ENCODE peak calls at places on chromosome 2, in six cellular contexts. One of them, this sample, is unnamed.

GRCh38 chr2:36137612-36138011 is 218.0 kb upstream of the CRIM1 start:
- DNase-seq in hippocampal formation: no peak
- DNase-seq in activated CD8-positive, alpha-beta T cell treated with anti-CD3 and anti-CD28 coated beads, Interleukin-2, amount 10 ng/mL, durations not matched to agents 7 days and 5 days: peak
- DNase-seq in ACHN: no peak
- DNase-seq in stimulated activated CD8-positive, alpha-beta memory T cell treated with anti-CD3 and anti-CD28 coated beads, Interleukin-4, amount 100 ng/mL, for 24 hours: no peak
- DNase-seq in heart right ventricle: no peak
- DNase-seq in this sample: no peak

GRCh38 chr2:179218848-179219594 is 45.6 kb downstream of the SESTD1 start:
- DNase-seq in hippocampal formation: peak
- DNase-seq in activated CD8-positive, alpha-beta T cell treated with anti-CD3 and anti-CD28 coated beads, Interleukin-2, amount 10 ng/mL, durations not matched to agents 7 days and 5 days: peak
- DNase-seq in ACHN: peak
- DNase-seq in stimulated activated CD8-positive, alpha-beta memory T cell treated with anti-CD3 and anti-CD28 coated beads, Interleukin-4, amount 100 ng/mL, for 24 hours: peak
- DNase-seq in heart right ventricle: peak
- DNase-seq in this sample: no peak

GRCh38 chr2:25473131-25473530 is 131.4 kb upstream of the DNMT3A start:
- DNase-seq in hippocampal formation: no peak
- DNase-seq in activated CD8-positive, alpha-beta T cell treated with anti-CD3 and anti-CD28 coated beads, Interleukin-2, amount 10 ng/mL, durations not matched to agents 7 days and 5 days: no peak
- DNase-seq in ACHN: no peak
- DNase-seq in stimulated activated CD8-positive, alpha-beta memory T cell treated with anti-CD3 and anti-CD28 coated beads, Interleukin-4, amount 100 ng/mL, for 24 hours: no peak
- DNase-seq in heart right ventricle: no peak
- DNase-seq in this sample: no peak

GRCh38 chr2:177724398-177725287 is 332.1 kb downstream of the AGPS start:
- DNase-seq in hippocampal formation: peak
- DNase-seq in activated CD8-positive, alpha-beta T cell treated with anti-CD3 and anti-CD28 coated beads, Interleukin-2, amount 10 ng/mL, durations not matched to agents 7 days and 5 days: peak
- DNase-seq in ACHN: peak
- DNase-seq in stimulated activated CD8-positive, alpha-beta memory T cell treated with anti-CD3 and anti-CD28 coated beads, Interleukin-4, amount 100 ng/mL, for 24 hours: peak
- DNase-seq in heart right ventricle: peak
- DNase-seq in this sample: peak

GRCh38 chr2:10914272-10914693 is 2.5 kb downstream of the KCNF1 start:
- DNase-seq in hippocampal formation: no peak
- DNase-seq in activated CD8-positive, alpha-beta T cell treated with anti-CD3 and anti-CD28 coated beads, Interleukin-2, amount 10 ng/mL, durations not matched to agents 7 days and 5 days: no peak
- DNase-seq in ACHN: no peak
- DNase-seq in stimulated activated CD8-positive, alpha-beta memory T cell treated with anti-CD3 and anti-CD28 coated beads, Interleukin-4, amount 100 ng/mL, for 24 hours: no peak
- DNase-seq in heart right ventricle: no peak
- DNase-seq in this sample: no peak

GRCh38 chr2:47249427-47249826 is 94.3 kb upstream of the STPG4 start:
- DNase-seq in hippocampal formation: no peak
- DNase-seq in activated CD8-positive, alpha-beta T cell treated with anti-CD3 and anti-CD28 coated beads, Interleukin-2, amount 10 ng/mL, durations not matched to agents 7 days and 5 days: no peak
- DNase-seq in ACHN: no peak
- DNase-seq in stimulated activated CD8-positive, alpha-beta memory T cell treated with anti-CD3 and anti-CD28 coated beads, Interleukin-4, amount 100 ng/mL, for 24 hours: no peak
- DNase-seq in heart right ventricle: no peak
- DNase-seq in this sample: no peak

GRCh38 chr2:5798083-5798482 is 105.9 kb downstream of the SOX11 start:
- DNase-seq in hippocampal formation: no peak
- DNase-seq in activated CD8-positive, alpha-beta T cell treated with anti-CD3 and anti-CD28 coated beads, Interleukin-2, amount 10 ng/mL, durations not matched to agents 7 days and 5 days: no peak
- DNase-seq in ACHN: peak
- DNase-seq in stimulated activated CD8-positive, alpha-beta memory T cell treated with anti-CD3 and anti-CD28 coated beads, Interleukin-4, amount 100 ng/mL, for 24 hours: no peak
- DNase-seq in heart right ventricle: no peak
- DNase-seq in this sample: no peak

GRCh38 chr2:174630097-174630496 is 32.5 kb upstream of the WIPF1 start:
- DNase-seq in hippocampal formation: no peak
- DNase-seq in activated CD8-positive, alpha-beta T cell treated with anti-CD3 and anti-CD28 coated beads, Interleukin-2, amount 10 ng/mL, durations not matched to agents 7 days and 5 days: no peak
- DNase-seq in ACHN: no peak
- DNase-seq in stimulated activated CD8-positive, alpha-beta memory T cell treated with anti-CD3 and anti-CD28 coated beads, Interleukin-4, amount 100 ng/mL, for 24 hours: no peak
- DNase-seq in heart right ventricle: no peak
- DNase-seq in this sample: no peak

GRCh38 chr2:10397878-10398277 is 50.2 kb downstream of the ODC1 start:
- DNase-seq in hippocampal formation: no peak
- DNase-seq in activated CD8-positive, alpha-beta T cell treated with anti-CD3 and anti-CD28 coated beads, Interleukin-2, amount 10 ng/mL, durations not matched to agents 7 days and 5 days: no peak
- DNase-seq in ACHN: no peak
- DNase-seq in stimulated activated CD8-positive, alpha-beta memory T cell treated with anti-CD3 and anti-CD28 coated beads, Interleukin-4, amount 100 ng/mL, for 24 hours: no peak
- DNase-seq in heart right ventricle: no peak
- DNase-seq in this sample: no peak

GRCh38 chr2:127621981-127622431 is 23.9 kb upstream of the GPR17 start:
- DNase-seq in hippocampal formation: no peak
- DNase-seq in activated CD8-positive, alpha-beta T cell treated with anti-CD3 and anti-CD28 coated beads, Interleukin-2, amount 10 ng/mL, durations not matched to agents 7 days and 5 days: no peak
- DNase-seq in ACHN: no peak
- DNase-seq in stimulated activated CD8-positive, alpha-beta memory T cell treated with anti-CD3 and anti-CD28 coated beads, Interleukin-4, amount 100 ng/mL, for 24 hours: no peak
- DNase-seq in heart right ventricle: no peak
- DNase-seq in this sample: no peak

GRCh38 chr2:241445426-241445825 is 63.0 kb downstream of the STK25 start:
- DNase-seq in hippocampal formation: no peak
- DNase-seq in activated CD8-positive, alpha-beta T cell treated with anti-CD3 and anti-CD28 coated beads, Interleukin-2, amount 10 ng/mL, durations not matched to agents 7 days and 5 days: peak
- DNase-seq in ACHN: no peak
- DNase-seq in stimulated activated CD8-positive, alpha-beta memory T cell treated with anti-CD3 and anti-CD28 coated beads, Interleukin-4, amount 100 ng/mL, for 24 hours: no peak
- DNase-seq in heart right ventricle: no peak
- DNase-seq in this sample: no peak

GRCh38 chr2:183010112-183010511 is 28.1 kb downstream of the NCKAP1 start:
- DNase-seq in hippocampal formation: no peak
- DNase-seq in activated CD8-positive, alpha-beta T cell treated with anti-CD3 and anti-CD28 coated beads, Interleukin-2, amount 10 ng/mL, durations not matched to agents 7 days and 5 days: no peak
- DNase-seq in ACHN: peak
- DNase-seq in stimulated activated CD8-positive, alpha-beta memory T cell treated with anti-CD3 and anti-CD28 coated beads, Interleukin-4, amount 100 ng/mL, for 24 hours: no peak
- DNase-seq in heart right ventricle: peak
- DNase-seq in this sample: no peak

GRCh38 chr2:143420313-143420712 is 291.1 kb downstream of the ARHGAP15 start:
- DNase-seq in hippocampal formation: no peak
- DNase-seq in activated CD8-positive, alpha-beta T cell treated with anti-CD3 and anti-CD28 coated beads, Interleukin-2, amount 10 ng/mL, durations not matched to agents 7 days and 5 days: no peak
- DNase-seq in ACHN: no peak
- DNase-seq in stimulated activated CD8-positive, alpha-beta memory T cell treated with anti-CD3 and anti-CD28 coated beads, Interleukin-4, amount 100 ng/mL, for 24 hours: no peak
- DNase-seq in heart right ventricle: no peak
- DNase-seq in this sample: no peak

GRCh38 chr2:236662231-236663160 is 92.9 kb downstream of the ACKR3 start:
- DNase-seq in hippocampal formation: no peak
- DNase-seq in activated CD8-positive, alpha-beta T cell treated with anti-CD3 and anti-CD28 coated beads, Interleukin-2, amount 10 ng/mL, durations not matched to agents 7 days and 5 days: no peak
- DNase-seq in ACHN: no peak
- DNase-seq in stimulated activated CD8-positive, alpha-beta memory T cell treated with anti-CD3 and anti-CD28 coated beads, Interleukin-4, amount 100 ng/mL, for 24 hours: no peak
- DNase-seq in heart right ventricle: no peak
- DNase-seq in this sample: no peak

GRCh38 chr2:73205611-73206010 is 3.2 kb downstream of the NOTO start:
- DNase-seq in hippocampal formation: no peak
- DNase-seq in activated CD8-positive, alpha-beta T cell treated with anti-CD3 and anti-CD28 coated beads, Interleukin-2, amount 10 ng/mL, durations not matched to agents 7 days and 5 days: no peak
- DNase-seq in ACHN: no peak
- DNase-seq in stimulated activated CD8-positive, alpha-beta memory T cell treated with anti-CD3 and anti-CD28 coated beads, Interleukin-4, amount 100 ng/mL, for 24 hours: no peak
- DNase-seq in heart right ventricle: no peak
- DNase-seq in this sample: no peak

GRCh38 chr2:47230418-47230817 is 75.3 kb upstream of the STPG4 start:
- DNase-seq in hippocampal formation: peak
- DNase-seq in activated CD8-positive, alpha-beta T cell treated with anti-CD3 and anti-CD28 coated beads, Interleukin-2, amount 10 ng/mL, durations not matched to agents 7 days and 5 days: no peak
- DNase-seq in ACHN: no peak
- DNase-seq in stimulated activated CD8-positive, alpha-beta memory T cell treated with anti-CD3 and anti-CD28 coated beads, Interleukin-4, amount 100 ng/mL, for 24 hours: no peak
- DNase-seq in heart right ventricle: peak
- DNase-seq in this sample: no peak

GRCh38 chr2:107502463-107503079 is 324.1 kb upstream of the RGPD4 start:
- DNase-seq in hippocampal formation: no peak
- DNase-seq in activated CD8-positive, alpha-beta T cell treated with anti-CD3 and anti-CD28 coated beads, Interleukin-2, amount 10 ng/mL, durations not matched to agents 7 days and 5 days: no peak
- DNase-seq in ACHN: no peak
- DNase-seq in stimulated activated CD8-positive, alpha-beta memory T cell treated with anti-CD3 and anti-CD28 coated beads, Interleukin-4, amount 100 ng/mL, for 24 hours: no peak
- DNase-seq in heart right ventricle: no peak
- DNase-seq in this sample: no peak

This sample was measured in stimulated activated effector memory CD8-positive, alpha-beta T cell treated with anti-CD3 and anti-CD28 coated beads, Interleukin-12 subunit alpha, Interleukin-12 subunit beta, amount 100 ng/mL, for 72 hours.